ENCODE peak calls at places on chromosomes 16 and 17, in eight cellular contexts. G is sigmoid colon, K is WTC11, S is breast epithelium, L is A549, A is lower leg skin, F is fibroblast of lung, H is AG04450. Z is an unnamed sample.

GRCh38 chr16:15608398-15609285 is 34.3 kb downstream of the MARF1 start:
- DNase-seq in G (no peak), K (no peak), S (no peak), L (no peak), A (no peak), F (no peak), H (peak), Z (no peak)

GRCh38 chr17:1638624-1639300 is 6.8 kb downstream of the SCARF1 start:
- DNase-seq in G (no peak), K (no peak), S (no peak), L (no peak), A (no peak), F (no peak), H (no peak), Z (no peak)

GRCh38 chr17:72580321-72581127 is 459.7 kb downstream of the SOX9 start:
- DNase-seq in G (no peak), K (no peak), S (peak), L (peak), A (no peak), F (no peak), H (no peak), Z (peak)

GRCh38 chr17:63446218-63446980 is at the start of gene CYB561:
- DNase-seq in G (peak), K (peak), S (peak), L (peak), A (peak), F (peak), H (no peak), Z (peak)

GRCh38 chr16:76955629-76956028 is 235.4 kb upstream of the MON1B start:
- DNase-seq in G (no peak), K (no peak), S (no peak), L (no peak), A (no peak), F (peak), H (no peak), Z (no peak)

GRCh38 chr16:1772908-1773702 is at the start of gene MRPS34:
- DNase-seq in G (peak), K (peak), S (no peak), L (peak), A (no peak), F (peak), H (peak), Z (peak)

GRCh38 chr17:12789976-12790805 is 893 bp downstream of the ARHGAP44 start:
- DNase-seq in G (no peak), K (peak), S (no peak), L (no peak), A (no peak), F (no peak), H (no peak), Z (peak)

GRCh38 chr17:61980535-61980934 is 52.8 kb upstream of the INTS2 start:
- DNase-seq in G (no peak), K (no peak), S (no peak), L (no peak), A (no peak), F (no peak), H (no peak), Z (no peak)

GRCh38 chr16:29943846-29944669 is 17.8 kb upstream of the TMEM219 start:
- DNase-seq in G (peak), K (peak), S (no peak), L (peak), A (peak), F (peak), H (peak), Z (no peak)

GRCh38 chr16:31713071-31713944 is 160.3 kb upstream of the ZNF267 start:
- DNase-seq in G (peak), K (peak), S (peak), L (peak), A (peak), F (peak), H (peak), Z (peak)

GRCh38 chr16:82108774-82109173 is 61.2 kb downstream of the MPHOSPH6 start:
- DNase-seq in G (no peak), K (no peak), S (no peak), L (no peak), A (no peak), F (no peak), H (no peak), Z (no peak)

GRCh38 chr16:87463722-87464690 is 28.8 kb downstream of the ZCCHC14 start:
- DNase-seq in G (no peak), K (no peak), S (no peak), L (no peak), A (peak), F (peak), H (peak), Z (no peak)

GRCh38 chr16:75265911-75266701 is 14.7 kb upstream of the BCAR1 start:
- DNase-seq in G (peak), K (peak), S (no peak), L (peak), A (no peak), F (no peak), H (no peak), Z (no peak)

DNA sequence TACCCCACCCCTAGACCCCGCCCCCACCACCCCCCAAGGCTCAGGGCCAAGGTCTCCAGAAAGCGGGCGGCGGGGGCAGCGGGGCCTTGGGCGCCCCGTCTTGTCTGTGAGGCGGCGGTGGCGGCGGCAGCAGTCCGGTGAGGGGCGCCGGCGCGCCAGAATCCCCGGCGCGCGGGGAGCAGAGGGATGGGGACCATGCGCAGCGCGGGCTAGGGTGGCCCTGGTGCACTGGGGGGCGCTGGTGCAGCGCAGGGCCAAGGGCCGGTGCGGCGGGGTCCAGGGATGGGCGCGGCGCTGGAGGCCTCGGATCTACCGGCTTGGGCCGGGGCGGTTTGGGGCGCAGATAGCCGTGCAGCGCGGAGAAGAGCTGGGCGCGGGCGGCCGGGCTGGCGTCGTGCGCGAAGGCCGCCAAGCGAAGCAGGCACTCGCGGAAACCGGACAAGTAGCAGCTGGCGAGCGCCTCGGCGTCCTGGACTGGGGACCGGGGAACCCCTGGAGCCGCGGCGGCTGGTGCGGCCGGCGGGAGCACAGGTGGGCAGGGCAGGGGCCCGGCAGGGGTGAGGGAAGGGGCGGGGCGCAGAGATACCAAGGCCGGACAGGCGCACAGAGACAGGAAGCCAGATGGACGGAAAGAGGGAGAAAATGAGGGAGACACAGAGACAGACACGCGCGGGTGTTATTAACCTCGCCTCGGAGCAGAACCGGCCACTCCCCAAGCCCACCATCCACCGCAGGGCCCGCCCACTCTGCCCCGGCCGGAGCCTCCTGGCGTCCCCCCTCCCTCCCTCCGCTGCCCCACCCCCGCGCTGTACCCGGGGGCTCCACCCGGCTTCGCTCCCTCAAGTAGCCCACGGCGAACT is 2.1 kb downstream of the HES7 start:
- DNase-seq in G (peak), K (peak), S (no peak), L (peak), A (no peak), F (peak), H (no peak), Z (peak)
- TF ChIP-seq CTCF in G (no peak), K (no peak), S (no peak), L (peak), A (no peak), F (peak), H (peak), Z (peak)

DNA sequence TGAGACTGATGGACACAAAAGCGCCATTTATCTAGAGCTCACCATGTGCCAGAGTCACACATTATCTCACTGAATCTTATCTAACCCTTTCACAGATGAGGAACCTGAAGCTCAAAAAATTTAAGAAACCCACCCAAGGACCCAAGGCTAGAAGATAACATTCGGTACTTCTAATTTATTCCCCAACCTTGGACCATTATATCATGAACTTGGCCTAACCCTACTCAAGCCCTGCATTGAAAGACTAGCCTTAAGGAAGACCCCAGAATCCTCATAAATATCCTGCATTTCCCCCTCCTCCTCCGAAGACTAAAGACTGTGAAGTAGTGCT is 548 bp upstream of the DYNC1LI2 start:
- DNase-seq in G (no peak), K (no peak), S (no peak), L (no peak), A (no peak), F (no peak), H (no peak), Z (no peak)
- TF ChIP-seq CTCF in G (no peak), K (peak), S (peak), L (peak), A (no peak), F (peak), H (no peak), Z (no peak)

GRCh38 chr16:23597003-23597756 is 1.1 kb upstream of the NDUFAB1 start:
- DNase-seq in G (peak), K (peak), S (no peak), L (peak), A (no peak), F (no peak), H (no peak), Z (peak)
- TF ChIP-seq CTCF in G (no peak), K (no peak), S (no peak), L (peak), A (no peak), F (no peak), H (no peak), Z (peak)

DNA sequence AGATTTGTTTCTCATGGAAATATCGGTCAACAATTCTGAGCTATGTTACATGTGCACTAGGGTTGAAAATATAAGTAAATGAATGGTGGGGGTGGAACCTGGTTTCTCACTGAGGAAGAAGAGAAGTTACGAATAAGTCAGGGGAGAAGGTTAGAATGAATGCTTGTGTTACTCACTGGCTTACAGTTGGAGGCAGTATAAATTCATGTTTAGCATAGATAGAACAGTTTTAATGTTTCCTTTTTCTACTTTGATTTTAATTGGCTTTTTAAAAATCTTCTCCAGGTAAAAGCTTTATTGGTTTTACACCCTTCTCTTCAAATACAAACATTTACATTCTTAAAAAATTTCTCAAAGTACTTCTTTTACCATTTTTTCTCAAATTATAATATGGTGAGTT is 1113.7 kb downstream of the CDH11 start:
- DNase-seq in G (no peak), K (no peak), S (no peak), L (no peak), A (no peak), F (no peak), H (no peak), Z (no peak)
- TF ChIP-seq CTCF in G (no peak), K (no peak), S (no peak), L (no peak), A (no peak), F (no peak), H (peak), Z (no peak)

Z was measured in spleen.